ENCODE peak calls at places on chromosomes 2 and 18, in seven cellular contexts. X, Y, W, M, D, I and H are unnamed samples.

GRCh38 chr2:186036862-186037449 is 298.4 kb downstream of the FSIP2 start:
- DNase-seq in X (no peak), Y (no peak), W (no peak), M (no peak), D (no peak), I (no peak), H (no peak)

GRCh38 chr2:74292752-74293151 is 50.5 kb downstream of the SLC4A5 start:
- DNase-seq in X (no peak), Y (no peak), W (peak; percentile 35), M (no peak), D (no peak), I (no peak), H (no peak)

GRCh38 chr2:64770781-64771334 is 117.1 kb upstream of the SERTAD2 start:
- DNase-seq in X (peak; percentile 64), Y (no peak), W (no peak), M (no peak), D (no peak), I (no peak), H (no peak)

GRCh38 chr2:27959496-27959895 is 69.0 kb downstream of the BABAM2 start:
- DNase-seq in X (peak; percentile 22), Y (no peak), W (peak; percentile 71), M (no peak), D (no peak), I (no peak), H (no peak)

GRCh38 chr18:49647496-49648168 is 85.8 kb downstream of the LIPG start:
- DNase-seq in X (no peak), Y (no peak), W (no peak), M (no peak), D (no peak), I (no peak), H (no peak)

GRCh38 chr2:169298007-169298406 is 64.3 kb downstream of the LRP2 start:
- DNase-seq in X (no peak), Y (no peak), W (no peak), M (no peak), D (no peak), I (no peak), H (no peak)

GRCh38 chr2:101432411-101433181 is 42.3 kb downstream of the RFX8 start:
- DNase-seq in X (peak; percentile 63), Y (no peak), W (no peak), M (no peak), D (no peak), I (no peak), H (no peak)

GRCh38 chr2:197677056-197677455 is 1.7 kb upstream of the RFTN2 start:
- DNase-seq in X (no peak), Y (no peak), W (no peak), M (no peak), D (no peak), I (no peak), H (no peak)

GRCh38 chr2:202141319-202141947 is 68.4 kb downstream of the KIAA2012 start:
- DNase-seq in X (no peak), Y (no peak), W (no peak), M (no peak), D (no peak), I (no peak), H (no peak)

GRCh38 chr2:160836755-160837154 is 323.5 kb upstream of the TANK start:
- DNase-seq in X (no peak), Y (no peak), W (peak; percentile 10), M (no peak), D (no peak), I (no peak), H (no peak)

GRCh38 chr2:168639501-168639900 is 162.9 kb upstream of the NOSTRIN start:
- DNase-seq in X (peak; percentile 74), Y (no peak), W (peak; percentile 12), M (no peak), D (no peak), I (peak; percentile 63), H (no peak)

GRCh38 chr2:46747297-46747818 is 168.2 kb downstream of the MCFD2 start:
- DNase-seq in X (no peak), Y (no peak), W (no peak), M (no peak), D (no peak), I (no peak), H (no peak)

DNA sequence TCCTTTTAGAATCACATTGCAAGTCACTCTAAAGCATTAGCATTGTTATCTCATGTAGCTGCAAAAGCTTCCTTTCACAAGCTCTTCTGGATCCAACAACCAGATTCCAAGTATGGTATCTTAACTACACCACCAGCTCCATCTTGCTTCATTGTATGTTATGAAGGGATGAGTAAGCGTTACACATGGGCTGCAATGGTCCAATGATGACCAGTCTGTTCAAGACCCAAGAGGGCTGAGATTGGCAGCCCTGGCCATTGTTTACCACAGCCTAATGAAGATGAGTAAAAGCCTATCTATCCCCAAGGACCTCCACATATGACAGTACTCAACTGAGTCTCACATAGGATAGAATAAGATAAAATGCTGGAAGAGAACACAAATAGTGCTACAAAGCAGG is 6.3 kb downstream of the CFLAR start:
- DNase-seq in X (no peak), Y (no peak), W (no peak), M (no peak), D (no peak), I (no peak), H (no peak)
- H3K27ac ChIP-seq in X (peak overlapping the region; percentile 97), Y (no peak overlapping the region), W (peak overlapping the region; percentile 89), M (peak overlapping the region; percentile 100), D (peak overlapping the region; percentile 95), I (no peak overlapping the region), H (peak overlapping the region; percentile 14)

GRCh38 chr2:218233543-218233942 is 16.6 kb downstream of the ARPC2 start:
- DNase-seq in X (no peak), Y (no peak), W (no peak), M (no peak), D (no peak), I (no peak), H (no peak)
- H3K27ac ChIP-seq in X (no peak overlapping the region), Y (no peak overlapping the region), W (no peak overlapping the region), M (no peak overlapping the region), D (no peak overlapping the region), I (no peak overlapping the region), H (no peak overlapping the region)

GRCh38 chr2:136376211-136376610 is 258.3 kb upstream of the CXCR4 start:
- DNase-seq in X (no peak), Y (no peak), W (no peak), M (no peak), D (peak; percentile 72), I (no peak), H (no peak)

GRCh38 chr2:136375017-136375901 is 257.3 kb upstream of the CXCR4 start:
- DNase-seq in X (no peak), Y (no peak), W (no peak), M (no peak), D (no peak), I (no peak), H (no peak)

GRCh38 chr2:136376798-136377211 is 258.9 kb upstream of the CXCR4 start:
- DNase-seq in X (peak; percentile 44), Y (no peak), W (no peak), M (no peak), D (peak; percentile 32), I (no peak), H (no peak)

GRCh38 chr2:136378712-136379595 is 261.0 kb upstream of the CXCR4 start:
- DNase-seq in X (peak; percentile 69), Y (no peak), W (peak; percentile 53), M (no peak), D (peak; percentile 91), I (peak; percentile 81), H (peak; percentile 34)

GRCh38 chr2:136377423-136378382 is 259.8 kb upstream of the CXCR4 start:
- DNase-seq in X (no peak), Y (no peak), W (no peak), M (no peak), D (peak; percentile 61), I (no peak), H (no peak)
- H3K27ac ChIP-seq in X (no peak overlapping the region), Y (no peak overlapping the region), W (no peak overlapping the region), M (no peak overlapping the region), D (peak overlapping the region; percentile 48), I (no peak overlapping the region), H (no peak overlapping the region)

DNA sequence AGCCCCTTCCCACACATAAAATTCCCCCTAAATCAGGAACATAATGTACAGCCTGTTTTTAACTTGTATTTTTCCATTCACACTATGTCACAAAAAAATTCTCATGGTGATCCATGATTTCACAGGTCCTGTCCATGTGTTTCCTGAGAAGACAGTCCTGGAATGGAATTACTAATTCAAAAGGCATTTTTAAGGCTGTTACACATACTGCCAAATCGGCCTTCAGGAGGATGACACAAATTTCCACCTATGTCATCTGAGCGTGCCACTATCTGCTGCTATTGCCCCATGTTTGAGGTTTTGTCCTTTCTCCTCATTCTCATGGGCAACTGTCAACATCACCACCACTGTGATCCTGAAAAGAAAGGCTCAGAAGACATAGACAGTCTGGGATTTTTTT is 73.6 kb downstream of the MARCHF4 start:
- DNase-seq in X (no peak), Y (no peak), W (peak; percentile 37), M (no peak), D (no peak), I (no peak), H (no peak)
- H3K27ac ChIP-seq in X (no peak overlapping the region), Y (no peak overlapping the region), W (peak overlapping the region; percentile 63), M (no peak overlapping the region), D (no peak overlapping the region), I (no peak overlapping the region), H (no peak overlapping the region)

GRCh38 chr2:68650645-68651044 is 7.3 kb downstream of the PROKR1 start:
- DNase-seq in X (no peak), Y (no peak), W (no peak), M (no peak), D (no peak), I (no peak), H (no peak)
- H3K27ac ChIP-seq in X (no peak overlapping the region), Y (no peak overlapping the region), W (no peak overlapping the region), M (no peak overlapping the region), D (no peak overlapping the region), I (no peak overlapping the region), H (no peak overlapping the region)

GRCh38 chr2:75574106-75574505 is 13.4 kb upstream of the EVA1A start:
- DNase-seq in X (no peak), Y (no peak), W (peak; percentile 21), M (no peak), D (no peak), I (no peak), H (no peak)
- H3K27ac ChIP-seq in X (no peak overlapping the region), Y (no peak overlapping the region), W (no peak overlapping the region), M (no peak overlapping the region), D (no peak overlapping the region), I (no peak overlapping the region), H (no peak overlapping the region)

DNA sequence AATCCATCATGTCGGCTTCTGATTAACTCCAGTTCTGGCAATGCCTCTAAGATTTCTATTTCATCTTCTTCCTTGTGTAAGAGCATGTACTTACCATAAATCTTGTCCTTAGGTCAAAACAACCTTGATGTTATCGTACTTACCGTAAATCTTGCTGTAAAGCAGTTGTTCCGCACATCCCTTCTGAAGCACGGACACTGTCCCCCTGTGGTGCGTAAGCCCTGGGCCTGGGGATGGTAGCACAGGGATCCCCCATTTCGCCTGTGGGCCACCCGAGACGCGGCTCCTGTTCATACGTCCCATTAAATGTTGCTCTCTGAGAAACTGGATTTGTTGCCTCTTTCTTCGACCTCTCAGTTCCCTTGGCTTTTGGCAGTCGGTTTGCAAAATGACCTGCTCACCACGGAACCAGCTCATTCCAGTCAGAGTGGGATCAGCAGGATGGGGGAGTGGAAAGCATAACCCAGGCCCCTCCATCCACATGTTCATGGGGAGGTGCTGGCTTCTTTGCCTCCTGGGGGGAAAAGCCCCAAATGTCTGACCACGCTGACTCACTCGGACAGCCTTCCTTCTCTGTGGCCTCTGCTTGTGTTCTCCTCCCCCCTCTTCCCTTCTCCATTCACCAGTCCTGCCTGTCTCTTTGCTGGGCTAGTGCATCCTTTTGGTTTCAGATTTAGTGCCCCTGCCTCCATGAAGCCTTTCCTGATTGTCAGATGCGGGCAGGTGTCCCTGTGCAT is 49.9 kb downstream of the RAB31 start:
- DNase-seq in X (no peak), Y (no peak), W (peak; percentile 24), M (no peak), D (no peak), I (no peak), H (no peak)
- H3K27ac ChIP-seq in X (no peak overlapping the region), Y (no peak overlapping the region), W (peak overlapping the region; percentile 75), M (no peak overlapping the region), D (no peak overlapping the region), I (no peak overlapping the region), H (no peak overlapping the region)